ENCODE peak calls at places on chromosomes 3 and 15, in four cellular contexts. Q is NCI-H1092; G is stimulated activated CD8-positive, alpha-beta memory T cell treated with anti-CD3 and anti-CD28 coated beads, Interleukin-12 subunit alpha, Interleukin-12 subunit beta, amount 100 ng/mL, for 1 hour; I is keratinocyte. K is an unnamed sample.
A peak's percentile ranks its signal among the peaks of the same experiment; 100 is the strongest.

GRCh38 chr15:77034620-77035467 is 36.1 kb downstream of the TSPAN3 start:
- DNase-seq in Q (no peak), G (no peak), I (no peak), K (no peak)

GRCh38 chr3:108485146-108485545 is 25.2 kb downstream of the MYH15 start:
- DNase-seq in G (no peak), I (no peak), Q (no peak), K (no peak)

GRCh38 chr15:75661041-75661778 is 13.5 kb downstream of the SNX33 start:
- DNase-seq in G (no peak), I (no peak), Q (no peak), K (no peak)

GRCh38 chr3:124767691-124768090 is 37.4 kb downstream of the UMPS start:
- DNase-seq in Q (no peak), G (no peak), I (no peak), K (no peak)

GRCh38 chr15:100310511-100310910 is 31.3 kb downstream of the ADAMTS17 start:
- DNase-seq in Q (no peak), G (no peak), I (no peak), K (no peak)

GRCh38 chr15:70569718-70570231 is 193.6 kb downstream of the UACA start:
- DNase-seq in G (no peak), Q (no peak), I (no peak), K (no peak)

GRCh38 chr3:187808466-187809291 is 63.4 kb upstream of the BCL6 start:
- DNase-seq in G (no peak), Q (no peak), I (no peak), K (no peak)

GRCh38 chr15:57654136-57654845 is 52.2 kb upstream of the POLR2M start:
- DNase-seq in G (no peak), Q (no peak), I (no peak), K (no peak)

GRCh38 chr3:142027713-142028112 is 121.6 kb downstream of the TFDP2 start:
- DNase-seq in Q (no peak), G (no peak), I (no peak), K (peak; percentile 21)

GRCh38 chr3:134428396-134428795 is 54.1 kb upstream of the AMOTL2 start:
- DNase-seq in G (no peak), Q (no peak), I (no peak), K (no peak)